ENCODE peak calls at places on chromosomes 1 and 21, in ten cellular contexts. N is GM20000; Z is GM06990; U is breast epithelium; V is AG04449; A is adrenal gland; Q is fibroblast of mammary gland; B is CD8-positive, alpha-beta T cell; X is neural crest cell; G is heart left ventricle. P is an unnamed sample.

GRCh38 chr1:110673805-110674336 is 869 bp downstream of the KCNA3 start:
- DNase-seq in N (no peak), Z (no peak), U (no peak), V (no peak), A (no peak), Q (no peak), B (no peak), X (no peak), G (no peak), P (no peak)

GRCh38 chr21:34836103-34836932 is 167.5 kb downstream of the CLIC6 start:
- DNase-seq in N (no peak), Z (no peak), U (no peak), V (peak), A (peak), Q (peak), B (no peak), X (no peak), G (peak), P (no peak)

GRCh38 chr1:92907949-92908684 is 53.1 kb downstream of the DIPK1A start:
- DNase-seq in N (no peak), Z (no peak), U (no peak), V (no peak), A (no peak), Q (peak), B (no peak), X (no peak), G (no peak), P (peak)

GRCh38 chr1:243725846-243726245 is 124.2 kb downstream of the AKT3 start:
- DNase-seq in N (no peak), Z (no peak), U (no peak), V (no peak), A (no peak), Q (no peak), B (no peak), X (no peak), G (no peak), P (no peak)

GRCh38 chr1:229562686-229563085 is 4.2 kb upstream of the ABCB10 start:
- DNase-seq in N (no peak), Z (no peak), U (no peak), V (no peak), A (peak), Q (no peak), B (no peak), X (no peak), G (no peak), P (no peak)

GRCh38 chr1:230594374-230594773 is 47.9 kb upstream of the COG2 start:
- DNase-seq in N (no peak), Z (no peak), U (no peak), V (no peak), A (no peak), Q (no peak), B (no peak), X (no peak), G (no peak), P (no peak)

GRCh38 chr1:220733090-220733569 is 15.0 kb upstream of the MTARC2 start:
- DNase-seq in N (peak), Z (peak), U (peak), V (peak), A (peak), Q (peak), B (peak), X (peak), G (peak), P (peak)

GRCh38 chr1:53581476-53581875 is 122.3 kb downstream of the DMRTB1 start:
- DNase-seq in N (no peak), Z (no peak), U (peak), V (no peak), A (no peak), Q (no peak), B (no peak), X (no peak), G (no peak), P (no peak)

GRCh38 chr1:28213315-28213714 is 19.5 kb downstream of the DNAJC8 start:
- DNase-seq in N (no peak), Z (no peak), U (no peak), V (no peak), A (no peak), Q (no peak), B (no peak), X (no peak), G (no peak), P (no peak)

GRCh38 chr1:1179339-1179982 is 5.8 kb downstream of the TTLL10 start:
- DNase-seq in N (no peak), Z (no peak), U (no peak), V (no peak), A (no peak), Q (no peak), B (no peak), X (no peak), G (peak), P (no peak)

GRCh38 chr1:94063379-94063778 is 57.6 kb downstream of the ABCA4 start:
- DNase-seq in N (no peak), Z (no peak), U (no peak), V (no peak), A (peak), Q (peak), B (no peak), X (peak), G (peak), P (no peak)

GRCh38 chr1:38451541-38451993 is 405.0 kb upstream of the POU3F1 start:
- DNase-seq in N (no peak), Z (no peak), U (no peak), V (peak), A (peak), Q (no peak), B (no peak), X (no peak), G (no peak), P (no peak)

GRCh38 chr1:9615316-9616063 is 26.8 kb downstream of the TMEM201 start:
- DNase-seq in N (peak), Z (no peak), U (no peak), V (no peak), A (no peak), Q (peak), B (peak), X (peak), G (no peak), P (no peak)

GRCh38 chr21:20971296-20971921 is 26.8 kb upstream of the NCAM2 start:
- DNase-seq in N (peak), Z (no peak), U (no peak), V (peak), A (peak), Q (peak), B (no peak), X (peak), G (no peak), P (no peak)

GRCh38 chr1:213980906-213981305 is 6.9 kb upstream of the PROX1 start:
- DNase-seq in N (no peak), Z (no peak), U (no peak), V (no peak), A (no peak), Q (no peak), B (no peak), X (no peak), G (no peak), P (no peak)

GRCh38 chr1:226691257-226691656 is 47.8 kb downstream of the ITPKB start:
- DNase-seq in N (peak), Z (no peak), U (no peak), V (no peak), A (no peak), Q (no peak), B (peak), X (no peak), G (no peak), P (no peak)

GRCh38 chr1:201708085-201708512 is 120.9 kb upstream of the IPO9 start:
- DNase-seq in N (no peak), Z (no peak), U (no peak), V (peak), A (peak), Q (peak), B (no peak), X (no peak), G (peak), P (no peak)

GRCh38 chr1:66929999-66930822 is 5.4 kb downstream of the MIER1 start:
- DNase-seq in N (peak), Z (peak), U (peak), V (no peak), A (peak), Q (peak), B (peak), X (peak), G (peak), P (no peak)

GRCh38 chr1:240797050-240797449 is 185.1 kb upstream of the GREM2 start:
- DNase-seq in N (no peak), Z (no peak), U (no peak), V (no peak), A (no peak), Q (peak), B (no peak), X (no peak), G (no peak), P (no peak)

GRCh38 chr1:103146143-103146542 is 37.8 kb upstream of the COL11A1 start:
- DNase-seq in N (no peak), Z (no peak), U (no peak), V (peak), A (no peak), Q (peak), B (no peak), X (no peak), G (no peak), P (no peak)

GRCh38 chr21:42781981-42782722 is 97.2 kb downstream of the WDR4 start:
- DNase-seq in N (no peak), Z (no peak), U (no peak), V (no peak), A (no peak), Q (no peak), B (no peak), X (no peak), G (no peak), P (no peak)

GRCh38 chr1:198556969-198557368 is 16.5 kb upstream of the ATP6V1G3 start:
- DNase-seq in N (peak), Z (peak), U (no peak), V (no peak), A (peak), Q (no peak), B (peak), X (no peak), G (no peak), P (no peak)

GRCh38 chr1:88697503-88697902 is 13.4 kb downstream of the PKN2 start:
- DNase-seq in N (no peak), Z (no peak), U (no peak), V (no peak), A (no peak), Q (no peak), B (no peak), X (no peak), G (no peak), P (no peak)

GRCh38 chr1:87642581-87643129 is 314.0 kb downstream of the LMO4 start:
- DNase-seq in N (no peak), Z (no peak), U (no peak), V (no peak), A (no peak), Q (no peak), B (no peak), X (no peak), G (no peak), P (no peak)

GRCh38 chr21:43974791-43975468 is 37.2 kb upstream of the TRAPPC10 start:
- DNase-seq in N (no peak), Z (no peak), U (no peak), V (no peak), A (no peak), Q (no peak), B (no peak), X (no peak), G (no peak), P (no peak)

GRCh38 chr21:29301703-29302102 is 3.0 kb downstream of the BACH1 start:
- DNase-seq in N (no peak), Z (no peak), U (no peak), V (no peak), A (no peak), Q (peak), B (no peak), X (no peak), G (no peak), P (no peak)

GRCh38 chr1:233367057-233367759 is 39.7 kb downstream of the MAP3K21 start:
- DNase-seq in N (no peak), Z (no peak), U (no peak), V (no peak), A (no peak), Q (no peak), B (no peak), X (no peak), G (no peak), P (no peak)

GRCh38 chr1:43584203-43584602 is 53.5 kb downstream of the PTPRF start:
- DNase-seq in N (no peak), Z (no peak), U (no peak), V (no peak), A (no peak), Q (no peak), B (no peak), X (no peak), G (no peak), P (no peak)

GRCh38 chr1:17201201-17202021 is 3.5 kb upstream of the PADI1 start:
- DNase-seq in N (no peak), Z (no peak), U (peak), V (no peak), A (no peak), Q (no peak), B (no peak), X (no peak), G (no peak), P (no peak)

GRCh38 chr21:36155603-36156338 is 853 bp upstream of the DOP1B start:
- DNase-seq in N (no peak), Z (no peak), U (peak), V (no peak), A (peak), Q (no peak), B (no peak), X (no peak), G (no peak), P (no peak)

GRCh38 chr1:200892546-200892945 is 2.2 kb upstream of the INAVA start:
- DNase-seq in N (no peak), Z (no peak), U (no peak), V (no peak), A (no peak), Q (no peak), B (no peak), X (no peak), G (no peak), P (no peak)

GRCh38 chr1:211493133-211493864 is 1.3 kb upstream of the RD3 start:
- DNase-seq in N (no peak), Z (no peak), U (no peak), V (no peak), A (no peak), Q (no peak), B (no peak), X (no peak), G (no peak), P (no peak)

GRCh38 chr1:217431395-217431794 is 199.5 kb downstream of the GPATCH2 start:
- DNase-seq in N (no peak), Z (no peak), U (no peak), V (no peak), A (no peak), Q (no peak), B (no peak), X (no peak), G (no peak), P (no peak)
- TF ChIP-seq CTCF in N (no peak), Z (no peak), U (no peak), V (no peak), A (no peak), Q (peak), B (no peak), X (no peak), G (no peak), P (no peak)

GRCh38 chr1:2443285-2444137 is 31.1 kb upstream of the PEX10 start:
- DNase-seq in N (no peak), Z (no peak), U (no peak), V (no peak), A (no peak), Q (no peak), B (no peak), X (peak), G (no peak), P (no peak)
- TF ChIP-seq CTCF in N (no peak), Z (no peak), U (no peak), V (peak), A (no peak), Q (no peak), B (no peak), X (peak), G (no peak), P (no peak)

GRCh38 chr1:13759072-13759471 is 59.1 kb downstream of the PRDM2 start:
- DNase-seq in N (no peak), Z (no peak), U (no peak), V (no peak), A (no peak), Q (no peak), B (no peak), X (no peak), G (no peak), P (no peak)
- TF ChIP-seq CTCF in N (no peak), Z (peak), U (no peak), V (no peak), A (no peak), Q (no peak), B (no peak), X (no peak), G (no peak), P (peak)

DNA sequence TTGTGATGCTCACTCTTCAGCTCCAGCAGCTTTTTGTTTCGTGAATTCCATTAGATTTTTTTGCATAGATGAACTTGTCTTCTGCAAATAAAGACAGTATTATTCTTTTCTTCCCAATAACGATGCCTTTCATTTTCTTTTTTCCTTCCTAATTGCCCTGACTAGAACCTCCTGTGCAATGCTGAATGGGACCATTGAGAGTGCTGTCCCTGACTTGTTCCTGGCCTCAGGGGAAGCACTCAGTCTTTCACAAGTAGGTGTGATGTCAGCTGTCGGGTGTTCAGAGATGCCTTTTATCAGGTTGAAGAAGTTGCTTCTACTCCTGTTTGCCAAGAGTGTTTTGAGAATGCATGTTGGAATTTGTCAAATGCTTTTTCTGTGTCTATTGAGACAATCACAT is 64.3 kb upstream of the ADARB1 start:
- DNase-seq in N (no peak), Z (no peak), U (no peak), V (no peak), A (no peak), Q (no peak), B (no peak), X (no peak), G (no peak), P (no peak)
- TF ChIP-seq CTCF in N (no peak), Z (no peak), U (no peak), V (no peak), A (no peak), Q (no peak), B (no peak), X (peak), G (no peak), P (no peak)

P was measured in keratinocyte.